ENCODE peak calls at places on chromosomes 1 and 21, in ten cellular contexts. D, H, O, M, X, V, A, I, N and L are unnamed samples.

GRCh38 chr1:246067432-246068021 is 439.6 kb downstream of the SMYD3 start:
- DNase-seq in V (peak; percentile 73), M (no peak), D (no peak), H (no peak), A (no peak), N (no peak), O (peak; percentile 37), I (no peak), X (peak; percentile 42), L (peak; percentile 82)

GRCh38 chr21:45836268-45836655 is 145.3 kb upstream of the COL6A1 start:
- DNase-seq in N (no peak), X (no peak), O (no peak), D (no peak), V (no peak), I (no peak), M (no peak), H (no peak), A (no peak), L (no peak)

GRCh38 chr1:20099533-20099932 is 19.8 kb downstream of the PLA2G2D start:
- DNase-seq in I (no peak), X (no peak), H (no peak), A (no peak), O (no peak), V (no peak), D (no peak), M (no peak), N (no peak), L (no peak)

GRCh38 chr1:2528016-2528415 is 1.6 kb upstream of the PANK4 start:
- DNase-seq in O (no peak), I (no peak), V (no peak), X (no peak), D (peak; percentile 62), H (no peak), A (no peak), N (no peak), M (no peak), L (no peak)

GRCh38 chr1:25556791-25557476 is 13.5 kb downstream of the LDLRAP1 start:
- DNase-seq in D (no peak), M (no peak), N (no peak), V (peak; percentile 58), I (peak; percentile 72), H (peak; percentile 48), O (peak; percentile 30), A (no peak), X (peak; percentile 66), L (peak; percentile 67)

GRCh38 chr1:916173-917075 is 7.3 kb upstream of the SAMD11 start:
- DNase-seq in D (no peak), X (no peak), H (no peak), V (peak; percentile 52), I (no peak), N (no peak), M (no peak), O (no peak), A (no peak), L (peak; percentile 75)

GRCh38 chr1:183097438-183098051 is 74.3 kb downstream of the LAMC1 start:
- DNase-seq in O (peak; percentile 47), A (no peak), V (peak; percentile 58), M (no peak), X (no peak), D (no peak), H (no peak), I (no peak), N (no peak), L (peak; percentile 80)

GRCh38 chr1:225318706-225319575 is 108.9 kb downstream of the LBR start:
- DNase-seq in A (no peak), N (no peak), D (no peak), H (peak; percentile 62), I (peak; percentile 72), O (peak; percentile 40), V (peak; percentile 63), X (peak; percentile 54), M (no peak), L (peak; percentile 54)

GRCh38 chr1:40221977-40222772 is 25.6 kb upstream of the TMCO2 start:
- DNase-seq in O (no peak), V (no peak), M (no peak), A (no peak), D (no peak), I (no peak), X (no peak), N (no peak), H (no peak), L (no peak)

GRCh38 chr21:37712204-37712934 is 203.9 kb downstream of the KCNJ6 start:
- DNase-seq in M (peak; percentile 5), H (peak; percentile 60), D (no peak), A (no peak), O (peak; percentile 62), N (peak; percentile 5), X (peak; percentile 72), I (peak; percentile 70), V (peak; percentile 88), L (peak; percentile 87)

GRCh38 chr1:185249563-185249962 is 67.5 kb downstream of the IVNS1ABP start:
- DNase-seq in V (no peak), A (no peak), N (no peak), D (no peak), M (no peak), H (no peak), I (no peak), O (no peak), X (no peak), L (no peak)

GRCh38 chr1:208002672-208003071 is 91.7 kb upstream of the CD34 start:
- DNase-seq in A (no peak), O (no peak), X (no peak), N (no peak), V (no peak), M (no peak), H (no peak), D (no peak), I (no peak), L (no peak)

GRCh38 chr21:17250651-17251294 is 262.1 kb upstream of the CXADR start:
- DNase-seq in D (no peak), M (no peak), A (no peak), X (no peak), O (no peak), V (no peak), I (no peak), H (no peak), N (no peak), L (no peak)

GRCh38 chr1:155013632-155014031 is 11.0 kb downstream of the ZBTB7B start:
- DNase-seq in O (no peak), X (no peak), D (no peak), I (no peak), A (peak; percentile 46), V (no peak), M (no peak), H (no peak), N (peak; percentile 59), L (no peak)

GRCh38 chr1:78493456-78493855 is 2.7 kb downstream of the PTGFR start:
- DNase-seq in N (no peak), X (no peak), I (no peak), H (no peak), O (no peak), M (no peak), A (no peak), V (no peak), D (no peak), L (peak; percentile 44)

GRCh38 chr1:39228263-39228662 is 23.8 kb downstream of the MACF1 start:
- DNase-seq in A (no peak), M (no peak), X (no peak), O (no peak), D (no peak), N (no peak), V (no peak), H (no peak), I (no peak), L (no peak)

GRCh38 chr1:25885602-25886001 is 10.1 kb upstream of the PAQR7 start:
- DNase-seq in X (no peak), H (no peak), O (no peak), V (no peak), D (no peak), I (no peak), A (no peak), M (no peak), N (no peak), L (no peak)

GRCh38 chr1:179599623-179600249 is 8.1 kb downstream of the TDRD5 start:
- DNase-seq in X (peak; percentile 56), O (peak; percentile 30), H (peak; percentile 19), D (no peak), M (no peak), I (no peak), V (no peak), N (no peak), A (no peak), L (peak; percentile 42)

GRCh38 chr1:213256438-213257087 is 205.5 kb downstream of the RPS6KC1 start:
- DNase-seq in D (no peak), X (no peak), V (no peak), H (no peak), N (no peak), M (no peak), A (no peak), O (no peak), I (no peak), L (no peak)

GRCh38 chr1:201016943-201017827 is 6.3 kb downstream of the KIF21B start:
- DNase-seq in M (no peak), X (no peak), N (no peak), V (no peak), A (no peak), O (no peak), H (no peak), D (no peak), I (no peak), L (no peak)

GRCh38 chr1:66980745-66981367 is 56.1 kb downstream of the MIER1 start:
- DNase-seq in V (no peak), A (no peak), M (no peak), N (no peak), O (no peak), D (no peak), X (no peak), H (no peak), I (no peak), L (peak; percentile 44)

GRCh38 chr1:67735806-67736627 is 51.0 kb downstream of the GADD45A start:
- DNase-seq in M (peak; percentile 29), X (peak; percentile 52), O (peak; percentile 90), N (peak; percentile 30), I (peak; percentile 76), H (peak; percentile 86), A (no peak), D (peak; percentile 70), V (peak; percentile 88), L (peak; percentile 95)

GRCh38 chr21:35850029-35850428 is 210.3 kb downstream of the SETD4 start:
- DNase-seq in M (no peak), X (no peak), D (no peak), O (peak; percentile 72), A (no peak), H (no peak), V (peak; percentile 84), I (no peak), N (no peak), L (peak; percentile 88)

GRCh38 chr1:204924013-204924759 is 53.5 kb downstream of the NFASC start:
- DNase-seq in I (peak; percentile 44), D (peak; percentile 18), V (peak; percentile 64), M (no peak), H (no peak), O (no peak), A (no peak), X (no peak), N (no peak), L (peak; percentile 22)

GRCh38 chr1:201217146-201217545 is 26.5 kb downstream of the IGFN1 start:
- DNase-seq in M (no peak), A (no peak), O (no peak), I (no peak), H (no peak), X (no peak), V (no peak), N (no peak), D (no peak), L (no peak)

GRCh38 chr1:94792473-94792875 is 27.7 kb upstream of the SLC44A3 start:
- DNase-seq in A (no peak), O (peak; percentile 80), I (no peak), D (no peak), V (peak; percentile 26), H (peak; percentile 74), X (peak; percentile 41), N (no peak), M (no peak), L (peak; percentile 88)

GRCh38 chr1:116130376-116130775 is 19.2 kb downstream of the MAB21L3 start:
- DNase-seq in A (no peak), H (no peak), O (no peak), V (no peak), X (no peak), I (no peak), N (no peak), D (no peak), M (no peak), L (no peak)

GRCh38 chr1:156499703-156500577 is 635 bp downstream of the MEF2D start:
- DNase-seq in X (no peak), N (peak; percentile 38), I (no peak), A (peak; percentile 24), O (no peak), V (peak; percentile 59), D (peak; percentile 62), H (no peak), M (no peak), L (peak; percentile 64)